ENCODE peak calls at places on chromosome 16, in four cellular contexts. U is GM13977, E is amniotic epithelial cell, J is GM12864. D is an unnamed sample.

GRCh38 chr16:79093554-79093967 is 507.0 kb downstream of the MAF start:
- DNase-seq in E (no peak), U (no peak), J (no peak), D (no peak)

GRCh38 chr16:6725634-6726331 is 606.9 kb upstream of the RBFOX1 start:
- DNase-seq in U (no peak), J (no peak), E (no peak), D (no peak)

GRCh38 chr16:64920211-64920610 is 201.7 kb downstream of the CDH11 start:
- DNase-seq in J (no peak), U (no peak), E (peak; percentile 96), D (peak; percentile 56)

GRCh38 chr16:50917941-50918340 is 176.1 kb downstream of the CYLD start:
- DNase-seq in E (no peak), U (no peak), J (no peak), D (no peak)

GRCh38 chr16:25126820-25127232 is 15.3 kb downstream of the LCMT1 start:
- DNase-seq in J (no peak), U (no peak), E (peak; percentile 94), D (peak; percentile 34)

GRCh38 chr16:27505297-27506236 is 44.1 kb downstream of the GTF3C1 start:
- DNase-seq in E (peak; percentile 23), J (no peak), U (no peak), D (no peak)

GRCh38 chr16:82091225-82091624 is 56.2 kb downstream of the HSD17B2 start:
- DNase-seq in J (no peak), E (peak; percentile 61), U (no peak), D (peak; percentile 36)

GRCh38 chr16:55492756-55493380 is 13.9 kb downstream of the MMP2 start:
- DNase-seq in E (no peak), U (no peak), J (no peak), D (no peak)

GRCh38 chr16:81610144-81610842 is 165.7 kb downstream of the CMIP start:
- DNase-seq in U (no peak), E (peak; percentile 41), J (no peak), D (no peak)

GRCh38 chr16:67661101-67661661 is 421 bp downstream of the PARD6A start:
- DNase-seq in E (peak; percentile 63), J (no peak), U (no peak), D (no peak)

GRCh38 chr16:15946257-15947044 is 3.0 kb upstream of the ABCC1 start:
- DNase-seq in J (no peak), U (no peak), E (peak; percentile 77), D (peak; percentile 66)

GRCh38 chr16:72787519-72788268 is 260.2 kb downstream of the ZFHX3 start:
- DNase-seq in U (peak; percentile 92), E (peak; percentile 93), J (peak; percentile 37), D (peak; percentile 71)